ENCODE peak calls at places on chromosomes 5 and 9, in ten cellular contexts. F, W, H, V, Q, D, L, I, S and A are unnamed samples.

GRCh38 chr9:123401879-123402513 is 46.0 kb downstream of the CRB2 start:
- DNase-seq in H (peak; percentile 63), V (no peak), L (no peak), S (no peak), Q (peak; percentile 57), D (no peak), W (peak; percentile 24), F (peak; percentile 73), I (peak; percentile 16), A (peak; percentile 40)

GRCh38 chr9:119451426-119451825 is 82.2 kb upstream of the BRINP1 start:
- DNase-seq in L (no peak), W (no peak), V (no peak), H (no peak), S (no peak), I (no peak), Q (no peak), F (no peak), D (no peak), A (no peak)

GRCh38 chr5:127723571-127723970 is 20.4 kb downstream of the CCDC192 start:
- DNase-seq in F (no peak), I (no peak), Q (peak; percentile 51), W (no peak), D (no peak), V (no peak), L (peak; percentile 49), H (peak; percentile 71), S (no peak), A (peak; percentile 38)

GRCh38 chr5:107470007-107470582 is 200.6 kb downstream of the EFNA5 start:
- DNase-seq in I (no peak), V (no peak), Q (no peak), D (no peak), F (no peak), H (peak; percentile 54), W (no peak), S (no peak), L (no peak), A (no peak)

GRCh38 chr9:108953983-108954574 is 19.9 kb downstream of the ABITRAM start:
- DNase-seq in F (peak; percentile 28), S (no peak), L (no peak), V (no peak), W (no peak), I (peak; percentile 48), Q (peak; percentile 66), H (peak; percentile 68), D (no peak), A (peak; percentile 75)

GRCh38 chr5:111068208-111068607 is 3.3 kb upstream of the TSLP start:
- DNase-seq in W (no peak), L (no peak), D (no peak), S (no peak), H (no peak), F (no peak), I (no peak), V (no peak), Q (no peak), A (peak; percentile 70)

GRCh38 chr5:142644127-142644526 is 41.8 kb downstream of the FGF1 start:
- DNase-seq in S (no peak), V (no peak), H (peak; percentile 42), D (no peak), I (no peak), L (no peak), W (no peak), Q (no peak), F (no peak), A (no peak)

GRCh38 chr5:97044057-97044456 is 98.4 kb downstream of the LIX1 start:
- DNase-seq in S (peak; percentile 67), L (peak; percentile 20), Q (peak; percentile 42), I (no peak), F (no peak), V (no peak), D (no peak), H (peak; percentile 31), W (no peak), A (no peak)

GRCh38 chr9:85264695-85265094 is 477.1 kb downstream of the AGTPBP1 start:
- DNase-seq in D (no peak), I (no peak), L (no peak), S (no peak), H (no peak), Q (no peak), V (no peak), F (no peak), W (no peak), A (no peak)

GRCh38 chr5:37836173-37837100 is 3.4 kb downstream of the GDNF start:
- DNase-seq in D (no peak), F (no peak), S (no peak), I (no peak), W (peak; percentile 11), L (no peak), H (no peak), Q (no peak), V (no peak), A (peak; percentile 51)

GRCh38 chr5:158054388-158055092 is 195.6 kb upstream of the CLINT1 start:
- DNase-seq in D (no peak), W (no peak), I (no peak), H (no peak), S (no peak), V (no peak), L (peak; percentile 24), Q (no peak), F (no peak), A (no peak)

GRCh38 chr9:5864446-5864845 is 26.2 kb upstream of the MLANA start:
- DNase-seq in W (no peak), D (no peak), I (no peak), L (no peak), Q (no peak), F (no peak), S (no peak), V (no peak), H (no peak), A (no peak)

GRCh38 chr5:102792705-102793104 is 37.6 kb downstream of the PAM start:
- DNase-seq in I (no peak), W (no peak), D (no peak), L (no peak), V (no peak), Q (no peak), F (no peak), H (peak; percentile 51), S (no peak), A (peak; percentile 43)

GRCh38 chr5:67038817-67039603 is 157.6 kb downstream of the CD180 start:
- DNase-seq in Q (no peak), I (no peak), F (no peak), H (peak; percentile 79), D (no peak), S (no peak), W (no peak), L (no peak), V (no peak), A (peak; percentile 96)

GRCh38 chr9:438961-439768 is 224.5 kb downstream of the DOCK8 start:
- DNase-seq in F (no peak), V (no peak), Q (no peak), H (peak; percentile 48), L (peak; percentile 83), S (no peak), I (no peak), D (peak; percentile 68), W (no peak), A (no peak)

GRCh38 chr5:120568716-120569115 is 104.6 kb downstream of the PRR16 start:
- DNase-seq in W (no peak), Q (no peak), F (no peak), D (no peak), S (no peak), I (no peak), L (no peak), H (peak; percentile 23), V (no peak), A (no peak)

GRCh38 chr9:110058304-110058953 is 149.5 kb downstream of the C9orf152 start:
- DNase-seq in V (no peak), L (no peak), H (peak; percentile 40), W (peak; percentile 56), S (peak; percentile 75), Q (peak; percentile 76), D (no peak), F (peak; percentile 60), I (peak; percentile 71), A (peak; percentile 45)

GRCh38 chr5:145062280-145062679 is 772.9 kb downstream of the PRELID2 start:
- DNase-seq in D (no peak), L (no peak), I (no peak), S (no peak), W (no peak), Q (no peak), H (peak; percentile 60), F (no peak), V (no peak), A (peak; percentile 41)

GRCh38 chr9:136578915-136579637 is 33.2 kb upstream of the NOTCH1 start:
- DNase-seq in F (no peak), S (no peak), W (no peak), V (no peak), Q (peak; percentile 56), L (no peak), I (peak; percentile 38), D (no peak), H (no peak), A (no peak)

GRCh38 chr5:543351-543750 is 19.1 kb upstream of the SLC9A3 start:
- DNase-seq in Q (no peak), V (no peak), I (no peak), F (no peak), D (no peak), S (no peak), W (no peak), L (no peak), H (no peak), A (no peak)

GRCh38 chr5:150763023-150763793 is 4.4 kb upstream of the DCTN4 start:
- DNase-seq in H (peak; percentile 98), F (no peak), S (no peak), I (no peak), D (peak; percentile 91), L (peak; percentile 92), W (no peak), Q (peak; percentile 62), V (no peak), A (peak; percentile 68)

GRCh38 chr9:110531776-110532175 is 47.8 kb downstream of the SVEP1 start:
- DNase-seq in H (no peak), Q (no peak), S (no peak), I (no peak), W (no peak), D (no peak), V (no peak), L (no peak), F (no peak), A (peak; percentile 65)

GRCh38 chr5:79202076-79202475 is 33.9 kb upstream of the JMY start:
- DNase-seq in L (no peak), D (no peak), I (no peak), W (no peak), H (peak; percentile 60), S (no peak), Q (no peak), V (no peak), F (no peak), A (no peak)

GRCh38 chr5:131814990-131815389 is 18.2 kb upstream of the FNIP1 start:
- DNase-seq in F (no peak), D (no peak), I (no peak), W (no peak), H (peak; percentile 86), S (peak; percentile 9), L (no peak), V (no peak), Q (peak; percentile 44), A (peak; percentile 86)

GRCh38 chr9:36788534-36788933 is 215.8 kb downstream of the MELK start:
- DNase-seq in H (no peak), Q (no peak), I (no peak), D (no peak), V (no peak), S (no peak), W (peak; percentile 15), L (no peak), F (peak; percentile 25), A (no peak)

GRCh38 chr9:134895849-134896833 is 15.5 kb downstream of the FCN2 start:
- DNase-seq in I (no peak), L (peak; percentile 92), H (peak; percentile 85), W (no peak), S (no peak), D (peak; percentile 72), Q (no peak), V (no peak), F (no peak), A (peak; percentile 86)

GRCh38 chr5:172768573-172769323 is 2.2 kb downstream of the DUSP1 start:
- DNase-seq in L (peak; percentile 44), D (no peak), W (no peak), Q (peak; percentile 43), I (peak; percentile 62), H (peak; percentile 68), V (no peak), F (no peak), S (no peak), A (peak; percentile 66)

GRCh38 chr5:120405923-120406322 is 58.2 kb upstream of the PRR16 start:
- DNase-seq in H (peak; percentile 89), F (no peak), W (no peak), V (no peak), I (no peak), Q (no peak), D (no peak), S (no peak), L (no peak), A (peak; percentile 75)